ENCODE peak calls at places on chromosomes 1 and 21, in four cellular contexts. One of them, this sample, is unnamed. For H3K27me3, the result is how much of the 10 kb centered on the place peaks cover.

GRCh38 chr1:8364528-8365442 is 46.9 kb downstream of the SLC45A1 start:
- DNase-seq in H1: no peak
- DNase-seq in K562: no peak
- DNase-seq in HepG2: no peak
- DNase-seq in this sample: no peak

GRCh38 chr21:9763807-9764206 is 757.6 kb upstream of the TPTE start:
- DNase-seq in H1: no peak
- DNase-seq in K562: no peak
- DNase-seq in HepG2: no peak
- DNase-seq in this sample: no peak

GRCh38 chr1:21106238-21106637 is 70.5 kb downstream of the EIF4G3 start:
- DNase-seq in H1: no peak
- DNase-seq in K562: no peak
- DNase-seq in HepG2: no peak
- DNase-seq in this sample: no peak

GRCh38 chr1:28309702-28310101 is 19.1 kb upstream of the MED18 start:
- DNase-seq in H1: no peak
- DNase-seq in K562: no peak
- DNase-seq in HepG2: no peak
- DNase-seq in this sample: no peak

GRCh38 chr1:207832796-207833195 is 78.1 kb downstream of the CD34 start:
- DNase-seq in H1: no peak
- DNase-seq in K562: no peak
- DNase-seq in HepG2: no peak
- DNase-seq in this sample: no peak

GRCh38 chr1:226111865-226112395 is 49.4 kb downstream of the H3-3A start:
- DNase-seq in H1: no peak
- DNase-seq in K562: no peak
- DNase-seq in HepG2: no peak
- DNase-seq in this sample: no peak

GRCh38 chr1:116724765-116725375 is 29.4 kb upstream of the CD2 start:
- DNase-seq in H1: peak
- DNase-seq in K562: peak
- DNase-seq in HepG2: peak
- DNase-seq in this sample: peak

GRCh38 chr1:112704511-112704907 is 2.4 kb downstream of the RHOC start:
- DNase-seq in H1: no peak
- DNase-seq in K562: no peak
- DNase-seq in HepG2: no peak
- DNase-seq in this sample: no peak

GRCh38 chr1:117656202-117656641 is 50.4 kb downstream of the TENT5C start:
- DNase-seq in H1: no peak
- DNase-seq in K562: peak
- DNase-seq in HepG2: no peak
- DNase-seq in this sample: no peak

GRCh38 chr1:154213274-154213673 is 7.1 kb upstream of the CFAP141 start:
- DNase-seq in H1: no peak
- DNase-seq in K562: no peak
- DNase-seq in HepG2: no peak
- DNase-seq in this sample: peak

GRCh38 chr1:222369991-222370910 is 177.7 kb downstream of the HHIPL2 start:
- DNase-seq in H1: no peak
- DNase-seq in K562: no peak
- DNase-seq in HepG2: no peak
- DNase-seq in this sample: peak

GRCh38 chr1:10295471-10296085 is 85.2 kb downstream of the KIF1B start:
- DNase-seq in H1: no peak
- DNase-seq in K562: no peak
- DNase-seq in HepG2: no peak
- DNase-seq in this sample: no peak

GRCh38 chr1:234616644-234617043 is 6.7 kb upstream of the IRF2BP2 start:
- DNase-seq in H1: no peak
- DNase-seq in K562: no peak
- DNase-seq in HepG2: peak
- DNase-seq in this sample: peak

GRCh38 chr1:26666855-26667254 is 29.0 kb upstream of the ARID1A start:
- DNase-seq in H1: no peak
- DNase-seq in K562: no peak
- DNase-seq in HepG2: no peak
- DNase-seq in this sample: peak

GRCh38 chr1:159214149-159214760 is 9.6 kb downstream of the ACKR1 start:
- DNase-seq in H1: peak
- DNase-seq in K562: peak
- DNase-seq in HepG2: peak
- DNase-seq in this sample: peak

DNA sequence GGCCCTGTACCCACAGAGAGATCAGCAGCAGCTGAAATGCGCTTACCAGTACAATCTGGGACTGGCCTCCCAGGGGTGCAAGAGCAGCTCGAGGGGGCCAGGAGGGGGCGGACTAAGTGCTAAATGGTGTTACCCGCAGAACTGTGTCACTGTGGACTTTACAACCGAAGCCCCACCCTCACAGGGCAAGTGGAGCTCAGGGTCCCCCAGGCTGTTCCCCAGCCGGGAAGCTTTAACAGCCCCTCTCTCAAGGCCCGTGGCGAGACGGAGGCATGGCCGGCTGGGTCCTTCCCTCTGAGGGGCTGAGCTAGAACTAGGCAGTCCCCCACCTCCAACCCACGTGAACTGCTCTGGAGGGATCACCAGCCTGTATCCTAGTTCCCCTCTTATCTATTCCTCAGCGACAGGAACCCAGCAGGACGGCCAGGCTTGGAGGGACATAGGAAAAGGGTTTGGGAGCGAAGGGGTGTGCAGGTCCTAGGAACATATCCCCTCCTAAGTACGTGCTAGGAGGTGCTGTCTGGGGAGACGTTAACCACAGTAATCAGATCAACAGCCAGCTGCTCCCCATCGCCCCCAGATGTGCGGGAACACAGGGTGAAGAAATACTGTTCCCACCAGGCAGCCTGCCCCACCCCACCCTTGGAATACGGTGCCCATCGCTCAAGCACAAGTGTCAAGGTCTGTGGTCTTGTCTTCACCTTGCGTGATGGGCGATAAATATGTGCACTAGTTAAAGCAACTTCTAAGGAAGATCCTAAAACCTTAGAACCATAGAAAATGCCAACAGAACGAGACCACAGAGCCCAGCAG is 24.4 kb downstream of the ZBTB17 start:
- DNase-seq in H1: peak
- DNase-seq in K562: peak
- DNase-seq in HepG2: no peak
- DNase-seq in this sample: no peak
- TF ChIP-seq MAFK in H1: no peak
- TF ChIP-seq MAFK in K562: no peak
- TF ChIP-seq MAFK in HepG2: no peak
- TF ChIP-seq MAFK in this sample: no peak

DNA sequence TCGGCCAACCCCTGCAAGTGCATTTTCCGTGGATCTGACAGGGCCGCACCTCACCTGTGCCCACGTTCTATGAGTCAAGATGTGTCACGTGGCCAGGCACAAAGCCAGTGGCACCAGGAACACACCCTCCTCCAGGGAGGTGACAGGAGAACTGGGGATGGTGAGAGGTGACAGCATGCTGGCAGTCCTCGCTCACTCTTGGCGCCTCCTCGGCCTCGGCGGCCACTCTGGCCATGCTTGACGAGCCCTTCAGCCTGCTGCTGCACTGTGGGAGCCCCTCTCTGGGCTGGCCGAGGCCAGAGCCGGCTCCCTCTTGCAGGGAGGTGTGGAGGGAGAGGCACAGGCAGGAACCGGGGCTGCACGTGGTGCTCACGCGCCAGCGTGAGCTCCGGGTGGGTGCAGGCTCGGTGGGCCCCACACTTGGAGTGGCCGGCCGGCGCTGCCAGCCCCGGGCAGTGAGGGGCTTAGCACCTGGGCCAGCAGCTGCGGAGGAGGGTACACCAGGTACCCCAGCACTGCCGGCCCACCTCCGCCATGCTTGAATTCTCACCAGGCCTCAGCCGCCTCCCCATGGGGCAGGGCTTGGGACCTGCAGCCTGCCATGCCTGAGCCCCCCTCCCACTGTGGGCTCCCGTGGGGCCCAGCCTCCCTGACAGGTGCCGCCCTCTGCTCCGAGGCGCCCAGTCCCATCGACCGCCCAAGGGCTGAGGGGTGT is 11.6 kb upstream of the TTC34 start:
- DNase-seq in H1: no peak
- DNase-seq in K562: no peak
- DNase-seq in HepG2: no peak
- DNase-seq in this sample: no peak
- H3K27me3 ChIP-seq in H1: under half
- H3K27me3 ChIP-seq in K562: under half
- H3K27me3 ChIP-seq in HepG2: under half
- H3K27me3 ChIP-seq in this sample: under half

GRCh38 chr1:180228648-180229482 is 1.2 kb upstream of the LHX4 start:
- DNase-seq in H1: peak
- DNase-seq in K562: peak
- DNase-seq in HepG2: no peak
- DNase-seq in this sample: no peak
- TF ChIP-seq MAFK in H1: no peak
- TF ChIP-seq MAFK in K562: no peak
- TF ChIP-seq MAFK in HepG2: no peak
- TF ChIP-seq MAFK in this sample: no peak

DNA sequence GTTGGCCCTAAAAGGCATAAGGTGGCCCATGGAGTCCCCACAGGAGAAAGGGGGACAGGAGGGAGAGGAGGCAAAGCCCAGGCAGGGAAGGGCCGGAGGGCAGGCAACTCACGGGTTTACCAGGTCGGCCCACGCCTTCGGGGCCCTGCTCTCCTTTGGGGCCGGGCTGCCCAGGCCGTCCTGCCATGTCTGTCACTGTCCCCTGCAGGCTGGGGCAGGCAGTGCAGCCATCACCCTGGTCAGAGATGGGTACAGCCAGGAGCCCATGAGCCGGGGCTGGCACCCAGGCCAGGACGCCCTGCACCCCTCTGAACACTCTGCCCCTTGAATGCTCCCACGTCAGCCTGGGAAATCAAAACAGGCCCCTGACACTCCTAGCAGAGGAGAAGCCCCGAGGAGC is 19.8 kb downstream of the COL16A1 start:
- DNase-seq in H1: peak
- DNase-seq in K562: peak
- DNase-seq in HepG2: no peak
- DNase-seq in this sample: no peak
- H3K27me3 ChIP-seq in H1: under half
- H3K27me3 ChIP-seq in K562: half or more
- H3K27me3 ChIP-seq in HepG2: under half
- H3K27me3 ChIP-seq in this sample: under half

GRCh38 chr1:37513795-37514349 is 694 bp downstream of the MEAF6 start:
- DNase-seq in H1: peak
- DNase-seq in K562: peak
- DNase-seq in HepG2: peak
- DNase-seq in this sample: no peak
- TF ChIP-seq MAFK in H1: no peak
- TF ChIP-seq MAFK in K562: no peak
- TF ChIP-seq MAFK in HepG2: no peak
- TF ChIP-seq MAFK in this sample: no peak

GRCh38 chr1:110065841-110066240 is 4.6 kb downstream of the ALX3 start:
- DNase-seq in H1: no peak
- DNase-seq in K562: no peak
- DNase-seq in HepG2: no peak
- DNase-seq in this sample: no peak
- H3K27me3 ChIP-seq in H1: half or more
- H3K27me3 ChIP-seq in K562: under half
- H3K27me3 ChIP-seq in HepG2: under half
- H3K27me3 ChIP-seq in this sample: under half

GRCh38 chr1:203144661-203145060 is 17.1 kb downstream of the ADORA1 start:
- DNase-seq in H1: no peak
- DNase-seq in K562: no peak
- DNase-seq in HepG2: peak
- DNase-seq in this sample: peak
- TF ChIP-seq MAFK in H1: no peak
- TF ChIP-seq MAFK in K562: no peak
- TF ChIP-seq MAFK in HepG2: no peak
- TF ChIP-seq MAFK in this sample: no peak

GRCh38 chr1:200037501-200037900 is 10.0 kb downstream of the NR5A2 start:
- DNase-seq in H1: no peak
- DNase-seq in K562: no peak
- DNase-seq in HepG2: no peak
- DNase-seq in this sample: no peak
- H3K27me3 ChIP-seq in H1: half or more
- H3K27me3 ChIP-seq in K562: half or more
- H3K27me3 ChIP-seq in HepG2: half or more
- H3K27me3 ChIP-seq in this sample: half or more

GRCh38 chr1:182802006-182802798 is 12.6 kb downstream of the NPL start:
- DNase-seq in H1: no peak
- DNase-seq in K562: no peak
- DNase-seq in HepG2: no peak
- DNase-seq in this sample: no peak
- TF ChIP-seq MAFK in H1: no peak
- TF ChIP-seq MAFK in K562: no peak
- TF ChIP-seq MAFK in HepG2: no peak
- TF ChIP-seq MAFK in this sample: no peak

GRCh38 chr1:204769997-204770396 is 84.5 kb upstream of the LRRN2 start:
- DNase-seq in H1: no peak
- DNase-seq in K562: no peak
- DNase-seq in HepG2: no peak
- DNase-seq in this sample: no peak
- H3K27me3 ChIP-seq in H1: under half
- H3K27me3 ChIP-seq in K562: under half
- H3K27me3 ChIP-seq in HepG2: under half
- H3K27me3 ChIP-seq in this sample: under half